ENCODE peak calls at places on chromosomes 11 and 22, in ten cellular contexts. N is stimulated activated CD8-positive, alpha-beta memory T cell treated with anti-CD3 and anti-CD28 coated beads, Interleukin-15, amount 100 ng/mL, for 1 hour; T is GDM1; R is GF-D8; J is type B pancreatic cell; X is prostate gland; Q is activated CD8-positive, alpha-beta memory T cell treated with anti-CD3 and anti-CD28 coated beads for 4 hours; D is midbrain; Z is Caco-2; E is GM12865. C is an unnamed sample.

GRCh38 chr11:126488591-126489370 is 133.3 kb downstream of the ST3GAL4 start:
- DNase-seq in N (no peak), T (no peak), R (no peak), J (no peak), X (no peak), Q (no peak), D (no peak), Z (no peak), E (no peak), C (no peak)

GRCh38 chr22:40324468-40325305 is 21.6 kb upstream of the ADSL start:
- DNase-seq in N (no peak), T (no peak), R (no peak), J (no peak), X (no peak), Q (no peak), D (no peak), Z (no peak), E (no peak), C (no peak)

GRCh38 chr11:64659417-64660144 is 63.4 kb downstream of the NRXN2 start:
- DNase-seq in N (no peak), T (no peak), R (no peak), J (no peak), X (no peak), Q (no peak), D (peak; percentile 26), Z (no peak), E (no peak), C (no peak)

GRCh38 chr11:91299980-91300379 is 924.6 kb upstream of the FAT3 start:
- DNase-seq in N (no peak), T (no peak), R (no peak), J (no peak), X (no peak), Q (no peak), D (no peak), Z (no peak), E (peak; percentile 24), C (no peak)

GRCh38 chr22:18090286-18090685 is 12.5 kb downstream of the PEX26 start:
- DNase-seq in N (no peak), T (no peak), R (no peak), J (no peak), X (no peak), Q (no peak), D (no peak), Z (no peak), E (no peak), C (no peak)

GRCh38 chr11:12288934-12289666 is 88.3 kb upstream of the PARVA start:
- DNase-seq in N (no peak), T (no peak), R (no peak), J (peak; percentile 50), X (peak; percentile 4), Q (no peak), D (no peak), Z (no peak), E (no peak), C (peak; percentile 84)

GRCh38 chr11:120710354-120711187 is 199.0 kb downstream of the GRIK4 start:
- DNase-seq in N (no peak), T (no peak), R (no peak), J (peak; percentile 77), X (no peak), Q (no peak), D (peak; percentile 70), Z (peak; percentile 91), E (peak; percentile 30), C (no peak)

GRCh38 chr11:64858467-64859401 is 14.3 kb upstream of the CDC42BPG start:
- DNase-seq in N (no peak), T (no peak), R (peak; percentile 37), J (no peak), X (no peak), Q (no peak), D (no peak), Z (no peak), E (peak; percentile 72), C (no peak)

GRCh38 chr11:79185351-79185750 is 255.5 kb downstream of the TENM4 start:
- DNase-seq in N (no peak), T (no peak), R (no peak), J (no peak), X (no peak), Q (no peak), D (no peak), Z (no peak), E (no peak), C (no peak)

GRCh38 chr22:40721266-40721665 is 42.0 kb downstream of the MCHR1 start:
- DNase-seq in N (no peak), T (no peak), R (no peak), J (no peak), X (no peak), Q (no peak), D (no peak), Z (no peak), E (no peak), C (no peak)

GRCh38 chr11:32962016-32962415 is 53.7 kb upstream of the DEPDC7 start:
- DNase-seq in N (no peak), T (no peak), R (no peak), J (no peak), X (no peak), Q (no peak), D (no peak), Z (no peak), E (no peak), C (no peak)

GRCh38 chr22:19886605-19887250 is 32.1 kb upstream of the GNB1L start:
- DNase-seq in N (no peak), T (peak; percentile 41), R (peak; percentile 99), J (no peak), X (no peak), Q (no peak), D (no peak), Z (no peak), E (no peak), C (no peak)

GRCh38 chr11:6895010-6895409 is 2.7 kb upstream of the OR2D2 start:
- DNase-seq in N (no peak), T (no peak), R (no peak), J (no peak), X (no peak), Q (no peak), D (no peak), Z (no peak), E (peak; percentile 69), C (no peak)

GRCh38 chr22:46815132-46815531 is 52.7 kb downstream of the TBC1D22A start:
- DNase-seq in N (no peak), T (no peak), R (no peak), J (peak; percentile 48), X (no peak), Q (no peak), D (no peak), Z (no peak), E (no peak), C (peak; percentile 74)

GRCh38 chr22:48941903-48942625 is 885.6 kb downstream of the BRD1 start:
- DNase-seq in N (no peak), T (no peak), R (no peak), J (peak; percentile 13), X (no peak), Q (no peak), D (no peak), Z (no peak), E (no peak), C (peak; percentile 64)